ENCODE peak calls at places on chromosomes 12 and 14, in ten cellular contexts. One of them, this sample, is unnamed.

GRCh38 chr14:30450620-30451019 is 108.3 kb upstream of the G2E3 start:
- DNase-seq in EL: no peak
- DNase-seq in progenitor cell of endocrine pancreas: no peak
- DNase-seq in activated CD4-positive, alpha-beta T cell treated with anti-CD3 and anti-CD28 coated beads for 48 hours: no peak
- DNase-seq in NCI-H460: no peak
- DNase-seq in NCI-H345: no peak
- DNase-seq in SW480: no peak
- DNase-seq in NCI-H1105: no peak
- DNase-seq in globus pallidus: no peak
- DNase-seq in SW 1271: no peak
- DNase-seq in this sample: peak; percentile 11

GRCh38 chr12:1470051-1470450 is 124.3 kb downstream of the FBXL14 start:
- DNase-seq in EL: no peak
- DNase-seq in progenitor cell of endocrine pancreas: no peak
- DNase-seq in activated CD4-positive, alpha-beta T cell treated with anti-CD3 and anti-CD28 coated beads for 48 hours: no peak
- DNase-seq in NCI-H460: no peak
- DNase-seq in NCI-H345: no peak
- DNase-seq in SW480: no peak
- DNase-seq in NCI-H1105: no peak
- DNase-seq in globus pallidus: no peak
- DNase-seq in SW 1271: no peak
- DNase-seq in this sample: no peak

GRCh38 chr12:49296836-49297694 is 2.1 kb downstream of the PRPH start:
- DNase-seq in EL: peak; percentile 43
- DNase-seq in progenitor cell of endocrine pancreas: no peak
- DNase-seq in activated CD4-positive, alpha-beta T cell treated with anti-CD3 and anti-CD28 coated beads for 48 hours: peak; percentile 55
- DNase-seq in NCI-H460: peak; percentile 65
- DNase-seq in NCI-H345: peak; percentile 11
- DNase-seq in SW480: peak; percentile 84
- DNase-seq in NCI-H1105: peak; percentile 37
- DNase-seq in globus pallidus: no peak
- DNase-seq in SW 1271: peak; percentile 45
- DNase-seq in this sample: no peak

GRCh38 chr12:71799105-71799504 is 40.5 kb upstream of the TBC1D15 start:
- DNase-seq in EL: peak; percentile 59
- DNase-seq in progenitor cell of endocrine pancreas: no peak
- DNase-seq in activated CD4-positive, alpha-beta T cell treated with anti-CD3 and anti-CD28 coated beads for 48 hours: no peak
- DNase-seq in NCI-H460: no peak
- DNase-seq in NCI-H345: no peak
- DNase-seq in SW480: no peak
- DNase-seq in NCI-H1105: no peak
- DNase-seq in globus pallidus: no peak
- DNase-seq in SW 1271: no peak
- DNase-seq in this sample: peak; percentile 33

GRCh38 chr12:47942327-47943230 is 20.8 kb upstream of the TMEM106C start:
- DNase-seq in EL: no peak
- DNase-seq in progenitor cell of endocrine pancreas: no peak
- DNase-seq in activated CD4-positive, alpha-beta T cell treated with anti-CD3 and anti-CD28 coated beads for 48 hours: peak; percentile 64
- DNase-seq in NCI-H460: no peak
- DNase-seq in NCI-H345: no peak
- DNase-seq in SW480: no peak
- DNase-seq in NCI-H1105: no peak
- DNase-seq in globus pallidus: no peak
- DNase-seq in SW 1271: no peak
- DNase-seq in this sample: no peak

GRCh38 chr14:93108105-93108504 is 7.6 kb downstream of the ITPK1 start:
- DNase-seq in EL: no peak
- DNase-seq in progenitor cell of endocrine pancreas: no peak
- DNase-seq in activated CD4-positive, alpha-beta T cell treated with anti-CD3 and anti-CD28 coated beads for 48 hours: no peak
- DNase-seq in NCI-H460: no peak
- DNase-seq in NCI-H345: no peak
- DNase-seq in SW480: no peak
- DNase-seq in NCI-H1105: no peak
- DNase-seq in globus pallidus: no peak
- DNase-seq in SW 1271: no peak
- DNase-seq in this sample: no peak

GRCh38 chr12:43318002-43318401 is 234.0 kb downstream of the ADAMTS20 start:
- DNase-seq in EL: no peak
- DNase-seq in progenitor cell of endocrine pancreas: no peak
- DNase-seq in activated CD4-positive, alpha-beta T cell treated with anti-CD3 and anti-CD28 coated beads for 48 hours: no peak
- DNase-seq in NCI-H460: no peak
- DNase-seq in NCI-H345: no peak
- DNase-seq in SW480: no peak
- DNase-seq in NCI-H1105: no peak
- DNase-seq in globus pallidus: no peak
- DNase-seq in SW 1271: no peak
- DNase-seq in this sample: no peak

GRCh38 chr14:57921377-57921776 is 55.5 kb upstream of the SLC35F4 start:
- DNase-seq in EL: no peak
- DNase-seq in progenitor cell of endocrine pancreas: no peak
- DNase-seq in activated CD4-positive, alpha-beta T cell treated with anti-CD3 and anti-CD28 coated beads for 48 hours: no peak
- DNase-seq in NCI-H460: no peak
- DNase-seq in NCI-H345: no peak
- DNase-seq in SW480: no peak
- DNase-seq in NCI-H1105: no peak
- DNase-seq in globus pallidus: no peak
- DNase-seq in SW 1271: no peak
- DNase-seq in this sample: no peak

GRCh38 chr14:34874386-34875030 is 652 bp downstream of the BAZ1A start:
- DNase-seq in EL: peak; percentile 51
- DNase-seq in progenitor cell of endocrine pancreas: peak; percentile 39
- DNase-seq in activated CD4-positive, alpha-beta T cell treated with anti-CD3 and anti-CD28 coated beads for 48 hours: peak; percentile 68
- DNase-seq in NCI-H460: peak; percentile 17
- DNase-seq in NCI-H345: peak; percentile 75
- DNase-seq in SW480: peak; percentile 60
- DNase-seq in NCI-H1105: peak; percentile 71
- DNase-seq in globus pallidus: peak; percentile 63
- DNase-seq in SW 1271: no peak
- DNase-seq in this sample: peak; percentile 31

GRCh38 chr12:131122631-131123030 is 168.9 kb downstream of the ADGRD1 start:
- DNase-seq in EL: no peak
- DNase-seq in progenitor cell of endocrine pancreas: no peak
- DNase-seq in activated CD4-positive, alpha-beta T cell treated with anti-CD3 and anti-CD28 coated beads for 48 hours: no peak
- DNase-seq in NCI-H460: no peak
- DNase-seq in NCI-H345: no peak
- DNase-seq in SW480: no peak
- DNase-seq in NCI-H1105: no peak
- DNase-seq in globus pallidus: no peak
- DNase-seq in SW 1271: no peak
- DNase-seq in this sample: no peak

GRCh38 chr14:29805415-29806123 is 122.1 kb downstream of the PRKD1 start:
- DNase-seq in EL: peak; percentile 84
- DNase-seq in progenitor cell of endocrine pancreas: no peak
- DNase-seq in activated CD4-positive, alpha-beta T cell treated with anti-CD3 and anti-CD28 coated beads for 48 hours: no peak
- DNase-seq in NCI-H460: peak; percentile 79
- DNase-seq in NCI-H345: peak; percentile 40
- DNase-seq in SW480: peak; percentile 28
- DNase-seq in NCI-H1105: no peak
- DNase-seq in globus pallidus: no peak
- DNase-seq in SW 1271: no peak
- DNase-seq in this sample: peak; percentile 72

GRCh38 chr14:24941719-24942118 is 108.2 kb downstream of the STXBP6 start:
- DNase-seq in EL: no peak
- DNase-seq in progenitor cell of endocrine pancreas: no peak
- DNase-seq in activated CD4-positive, alpha-beta T cell treated with anti-CD3 and anti-CD28 coated beads for 48 hours: no peak
- DNase-seq in NCI-H460: no peak
- DNase-seq in NCI-H345: peak; percentile 94
- DNase-seq in SW480: no peak
- DNase-seq in NCI-H1105: peak; percentile 89
- DNase-seq in globus pallidus: no peak
- DNase-seq in SW 1271: no peak
- DNase-seq in this sample: no peak